ENCODE peak calls at places on chromosome 17, in seven cellular contexts. C is mesendoderm, P is H9, A is IMR-90, Z is H1, D is mesenchymal stem cell, W is trophoblast cell. G is an unnamed sample.

GRCh38 chr17:82687375-82687861 is 11.1 kb downstream of the RAB40B start:
- DNase-seq in D (no peak), C (no peak), P (no peak), Z (no peak), A (peak), W (no peak), G (no peak)

GRCh38 chr17:30600830-30601494 is 123.8 kb downstream of the GOSR1 start:
- DNase-seq in P (no peak), Z (no peak), D (peak), C (peak), A (peak), W (no peak), G (peak)

GRCh38 chr17:503449-503700 is 150.8 kb upstream of the RPH3AL start:
- DNase-seq in Z (no peak), P (no peak), W (no peak), C (no peak), A (no peak), D (no peak), G (no peak)

GRCh38 chr17:71572343-71572742 is 548.5 kb upstream of the SOX9 start:
- DNase-seq in Z (no peak), C (no peak), A (no peak), W (no peak), D (no peak), P (no peak), G (no peak)

GRCh38 chr17:17403899-17404576 is 72.8 kb upstream of the MED9 start:
- DNase-seq in C (no peak), D (no peak), Z (no peak), W (no peak), A (no peak), P (no peak), G (no peak)

GRCh38 chr17:66930933-66931332 is 33.6 kb upstream of the CACNG4 start:
- DNase-seq in A (no peak), Z (no peak), P (peak), D (no peak), W (no peak), C (peak), G (no peak)

GRCh38 chr17:66373944-66374817 is 71.8 kb downstream of the PRKCA start:
- DNase-seq in C (peak), P (no peak), Z (no peak), A (no peak), W (no peak), D (peak), G (no peak)

GRCh38 chr17:21358185-21358584 is 18.0 kb upstream of the KCNJ12 start:
- DNase-seq in W (no peak), D (no peak), Z (no peak), C (no peak), P (no peak), A (no peak), G (no peak)

GRCh38 chr17:70271672-70272071 is 102.3 kb downstream of the KCNJ2 start:
- DNase-seq in P (no peak), W (no peak), Z (no peak), A (no peak), D (no peak), C (no peak), G (no peak)

GRCh38 chr17:65662166-65662565 is 100.7 kb upstream of the AXIN2 start:
- DNase-seq in D (no peak), W (no peak), C (no peak), Z (no peak), A (peak), P (no peak), G (no peak)

GRCh38 chr17:60745544-60745943 is 67.9 kb downstream of the BCAS3 start:
- DNase-seq in Z (no peak), W (no peak), D (no peak), A (no peak), P (no peak), C (no peak), G (no peak)

GRCh38 chr17:38444151-38444550 is 15.9 kb downstream of the ARHGAP23 start:
- DNase-seq in C (peak), P (peak), Z (no peak), D (peak), W (peak), A (peak), G (no peak)

GRCh38 chr17:19303367-19303776 is 59.2 kb downstream of the B9D1 start:
- DNase-seq in D (no peak), P (no peak), Z (no peak), C (no peak), A (no peak), W (peak), G (no peak)

GRCh38 chr17:38421224-38421841 is 6.9 kb upstream of the ARHGAP23 start:
- DNase-seq in A (peak), P (peak), C (no peak), D (no peak), W (no peak), Z (no peak), G (no peak)

GRCh38 chr17:16282522-16282921 is 65.5 kb downstream of the PIGL start:
- DNase-seq in D (peak), P (no peak), W (peak), A (peak), Z (no peak), C (peak), G (no peak)

GRCh38 chr17:49996495-49997255 is 1.7 kb upstream of the DLX3 start:
- DNase-seq in W (peak), A (peak), D (peak), Z (no peak), P (peak), C (peak), G (peak)

GRCh38 chr17:53806473-53806872 is 16.3 kb upstream of the KIF2B start:
- DNase-seq in P (no peak), W (no peak), C (no peak), A (no peak), D (no peak), Z (no peak), G (no peak)

GRCh38 chr17:40364121-40364861 is at the start of gene GJD3:
- DNase-seq in D (no peak), W (no peak), C (no peak), Z (no peak), P (peak), A (no peak), G (no peak)

GRCh38 chr17:64386412-64387144 is 4.1 kb downstream of the PECAM1 start:
- DNase-seq in C (no peak), P (no peak), W (no peak), D (no peak), A (no peak), Z (no peak), G (no peak)

GRCh38 chr17:39938140-39938869 is 10.8 kb downstream of the LRRC3C start:
- DNase-seq in A (no peak), P (no peak), C (no peak), W (no peak), Z (no peak), D (no peak), G (no peak)

GRCh38 chr17:75063201-75063600 is 16.2 kb downstream of the KCTD2 start:
- DNase-seq in D (no peak), A (no peak), W (no peak), P (no peak), C (no peak), Z (no peak), G (no peak)

GRCh38 chr17:75061618-75062017 is 14.6 kb downstream of the KCTD2 start:
- DNase-seq in W (no peak), Z (no peak), D (no peak), C (no peak), P (no peak), A (no peak), G (no peak)

GRCh38 chr17:75059369-75060345 is 12.6 kb downstream of the KCTD2 start:
- DNase-seq in D (peak), A (peak), W (no peak), P (no peak), Z (no peak), C (peak), G (no peak)

GRCh38 chr17:75061055-75061438 is 14.0 kb downstream of the KCTD2 start:
- DNase-seq in C (no peak), P (no peak), D (no peak), Z (no peak), W (no peak), A (no peak), G (no peak)

GRCh38 chr17:75060434-75061054 is 13.5 kb downstream of the KCTD2 start:
- DNase-seq in P (no peak), C (no peak), W (no peak), A (no peak), Z (no peak), D (no peak), G (no peak)
- H3K4me2 ChIP-seq in P (no peak), C (no peak), W (no peak), A (no peak), Z (no peak), D (no peak), G (no peak)

GRCh38 chr17:36867716-36868115 is 69.6 kb upstream of the LHX1 start:
- DNase-seq in Z (no peak), D (no peak), A (no peak), P (no peak), C (no peak), W (no peak), G (no peak)

GRCh38 chr17:36869441-36869840 is 67.8 kb upstream of the LHX1 start:
- DNase-seq in A (no peak), W (no peak), C (no peak), P (no peak), D (no peak), Z (no peak), G (no peak)

GRCh38 chr17:36864827-36865320 is 72.4 kb upstream of the LHX1 start:
- DNase-seq in D (no peak), P (no peak), Z (no peak), A (no peak), C (no peak), W (no peak), G (no peak)

GRCh38 chr17:36870618-36871002 is 66.7 kb upstream of the LHX1 start:
- DNase-seq in W (no peak), D (no peak), A (no peak), C (peak), P (peak), Z (no peak), G (no peak)

DNA sequence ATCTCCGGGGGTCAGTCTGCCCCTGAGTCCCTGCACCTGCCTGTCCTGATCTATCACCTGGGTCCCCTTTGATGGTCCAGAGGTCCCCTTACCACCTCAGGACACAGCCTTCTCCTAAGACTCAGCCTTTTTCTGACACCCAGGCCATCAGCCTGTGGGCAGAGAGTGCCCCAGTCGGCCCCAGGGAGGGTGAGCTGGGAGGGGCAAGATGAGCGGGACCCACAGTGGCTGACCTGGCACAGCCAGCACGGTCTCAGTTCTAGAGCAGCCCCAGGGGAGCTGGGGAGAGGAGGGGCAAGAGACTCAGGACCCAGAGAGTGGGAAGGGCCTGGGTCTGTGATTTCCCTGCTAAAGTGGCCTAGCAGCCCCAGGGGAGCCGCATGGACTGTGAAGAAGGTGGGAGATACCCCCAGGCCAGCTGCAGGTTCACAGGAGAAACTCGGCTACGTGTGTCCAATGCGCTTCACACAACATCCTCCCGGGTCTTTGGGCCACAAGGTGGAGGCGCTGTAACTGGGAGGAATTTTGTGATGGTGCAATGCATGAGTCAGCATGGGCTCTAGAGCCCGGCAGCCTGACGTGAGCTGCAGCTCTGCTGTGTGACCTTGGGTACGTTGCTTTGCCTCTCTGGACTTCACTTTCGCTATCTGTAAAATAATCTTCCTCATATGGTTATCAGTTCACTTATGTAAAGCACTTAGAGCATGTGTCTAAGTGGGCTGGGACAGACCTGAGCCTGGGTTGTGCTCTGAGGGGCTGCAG is 67.2 kb upstream of the LHX1 start:
- DNase-seq in W (peak), Z (no peak), P (peak), C (peak), D (peak), A (peak), G (no peak)
- H3K4ac ChIP-seq in W (no peak), Z (no peak), P (no peak), C (peak), D (no peak), A (no peak), G (no peak)

GRCh38 chr17:77418609-77419008 is 277.8 kb downstream of the SEC14L1 start:
- DNase-seq in Z (no peak), C (no peak), P (no peak), D (no peak), W (no peak), A (no peak), G (no peak)
- H3K4me2 ChIP-seq in Z (no peak), C (no peak), P (no peak), D (no peak), W (no peak), A (no peak), G (no peak)

GRCh38 chr17:6110088-6110487 is 39.9 kb downstream of the WSCD1 start:
- DNase-seq in C (no peak), Z (no peak), W (no peak), A (no peak), D (no peak), P (no peak), G (no peak)

GRCh38 chr17:6109541-6109940 is 39.4 kb downstream of the WSCD1 start:
- DNase-seq in C (no peak), W (no peak), D (no peak), Z (no peak), P (no peak), A (no peak), G (no peak)

GRCh38 chr17:6108987-6109386 is 38.8 kb downstream of the WSCD1 start:
- DNase-seq in Z (no peak), P (no peak), D (no peak), A (no peak), W (no peak), C (no peak), G (no peak)

GRCh38 chr17:6108382-6108781 is 38.2 kb downstream of the WSCD1 start:
- DNase-seq in A (no peak), Z (no peak), C (no peak), W (no peak), D (no peak), P (no peak), G (no peak)

GRCh38 chr17:6110592-6110991 is 40.4 kb downstream of the WSCD1 start:
- DNase-seq in Z (no peak), C (no peak), W (no peak), P (no peak), D (peak), A (no peak), G (no peak)
- H3K4ac ChIP-seq in Z (no peak), C (no peak), W (no peak), P (no peak), D (no peak), A (no peak), G (no peak)

DNA sequence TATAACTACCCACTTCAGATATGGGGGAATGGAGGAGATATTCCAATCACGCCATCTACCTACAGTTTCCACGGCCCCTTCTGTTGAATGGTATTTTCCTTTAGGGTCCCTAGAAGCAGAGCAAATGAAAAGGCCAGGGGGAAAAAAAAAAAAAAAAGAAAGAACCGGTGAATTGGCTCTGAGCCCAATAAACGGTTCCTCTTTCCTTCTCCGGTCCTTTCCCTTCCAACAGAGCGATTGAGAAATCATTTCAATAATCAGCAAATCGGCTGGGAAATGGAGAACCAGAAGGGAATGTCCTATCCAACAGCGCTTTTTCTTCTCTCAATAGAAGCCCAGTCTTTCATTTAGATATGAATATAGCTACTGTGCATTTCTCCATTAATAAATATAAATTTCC is 26.8 kb upstream of the HOXB13 start:
- DNase-seq in A (no peak), P (no peak), D (no peak), C (no peak), W (no peak), Z (no peak), G (no peak)
- H3K4me2 ChIP-seq in A (no peak), P (peak), D (no peak), C (peak), W (no peak), Z (peak), G (no peak)

DNA sequence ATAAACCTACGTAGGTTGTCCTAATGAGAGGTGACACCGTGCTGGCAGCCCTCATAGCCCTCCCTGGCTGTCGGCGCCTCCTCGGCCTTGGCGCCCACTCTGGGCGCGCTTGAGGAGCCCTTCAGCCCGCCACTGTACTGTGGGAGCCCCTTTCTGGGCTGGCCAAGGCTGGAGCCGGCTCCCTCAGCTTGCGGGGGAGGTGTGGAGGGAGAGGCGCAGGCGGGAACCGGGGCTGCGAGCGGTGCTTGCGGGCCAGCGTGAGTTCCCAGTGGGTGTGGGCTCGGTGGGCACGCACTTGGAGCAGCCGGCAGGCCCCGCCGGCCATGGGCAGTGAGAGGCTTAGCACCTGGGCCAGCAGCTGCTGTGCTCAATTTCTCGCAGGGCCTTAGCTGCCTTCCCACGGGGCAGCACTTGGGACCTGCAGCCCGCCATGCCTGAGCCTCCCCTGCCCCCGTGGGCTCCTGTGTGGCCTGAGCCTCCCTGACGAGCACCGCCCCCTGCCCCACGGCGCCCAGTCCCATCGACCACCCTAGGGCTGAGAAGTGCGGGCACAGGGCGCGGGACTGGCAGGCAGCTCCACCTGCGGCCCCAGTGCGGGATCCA is 40.1 kb upstream of the AMZ2 start:
- DNase-seq in W (no peak), D (no peak), P (no peak), A (no peak), C (no peak), Z (no peak), G (no peak)
- H3K4ac ChIP-seq in W (no peak), D (no peak), P (no peak), A (no peak), C (no peak), Z (no peak), G (no peak)

GRCh38 chr17:13509561-13509960 is 92.2 kb downstream of the HS3ST3A1 start:
- DNase-seq in P (no peak), W (no peak), Z (no peak), A (peak), D (no peak), C (no peak), G (peak)
- H3K4me2 ChIP-seq in P (no peak), W (no peak), Z (no peak), A (peak), D (no peak), C (no peak), G (no peak)

G was measured in neuronal stem cell.